ENCODE peak calls at places on chromosome 2, in ten cellular contexts. C is activated T-helper 1 cell treated with anti-CD3 and anti-CD28 coated beads, Interleukin-2, amount 50 U/mL, for 16 hours; H is foreskin fibroblast; E is NCI-H460; W is K562; P is LHCN-M2; B is astrocyte of the hippocampus; X is cardiac fibroblast; Y is GM03348; Z is T-helper 17 cell. T is an unnamed sample.
A peak's percentile ranks its signal among the peaks of the same experiment; 100 is the strongest.

GRCh38 chr2:55106148-55106547 is 55.9 kb upstream of the RTN4 start:
- DNase-seq in C (no peak), H (no peak), E (no peak), W (no peak), P (no peak), B (no peak), X (no peak), Y (no peak), Z (no peak), T (no peak)

GRCh38 chr2:15949551-15949950 is 9.2 kb downstream of the MYCN start:
- DNase-seq in C (no peak), H (no peak), E (no peak), W (no peak), P (no peak), B (no peak), X (no peak), Y (no peak), Z (no peak), T (no peak)

GRCh38 chr2:110679337-110679707 is 1.5 kb upstream of the BUB1 start:
- DNase-seq in C (no peak), H (no peak), E (no peak), W (peak; percentile 49), P (peak; percentile 22), B (no peak), X (peak; percentile 28), Y (no peak), Z (no peak), T (no peak)

GRCh38 chr2:98900721-98901120 is 35.3 kb downstream of the CRACDL start:
- DNase-seq in C (no peak), H (no peak), E (no peak), W (no peak), P (no peak), B (no peak), X (no peak), Y (no peak), Z (no peak), T (no peak)

GRCh38 chr2:20037660-20038059 is 13.8 kb downstream of the LAPTM4A start:
- DNase-seq in C (no peak), H (no peak), E (no peak), W (no peak), P (no peak), B (no peak), X (no peak), Y (no peak), Z (no peak), T (no peak)

GRCh38 chr2:228613133-228613532 is 431.6 kb upstream of the SPHKAP start:
- DNase-seq in C (no peak), H (peak; percentile 98), E (peak; percentile 46), W (no peak), P (peak; percentile 84), B (peak; percentile 1), X (peak; percentile 78), Y (peak; percentile 44), Z (no peak), T (no peak)

GRCh38 chr2:104788721-104789446 is 65.0 kb upstream of the POU3F3 start:
- DNase-seq in C (no peak), H (no peak), E (no peak), W (no peak), P (no peak), B (peak; percentile 38), X (no peak), Y (no peak), Z (no peak), T (no peak)

GRCh38 chr2:175166216-175166824 is 1.7 kb downstream of the ATF2 start:
- DNase-seq in C (no peak), H (no peak), E (no peak), W (no peak), P (no peak), B (no peak), X (no peak), Y (no peak), Z (no peak), T (no peak)

GRCh38 chr2:97726311-97727064 is 13.1 kb downstream of the ZAP70 start:
- DNase-seq in C (no peak), H (peak; percentile 8), E (no peak), W (no peak), P (peak; percentile 39), B (no peak), X (peak; percentile 38), Y (no peak), Z (no peak), T (no peak)

GRCh38 chr2:172431428-172431827 is 4.0 kb downstream of the ITGA6 start:
- DNase-seq in C (no peak), H (no peak), E (no peak), W (no peak), P (no peak), B (no peak), X (no peak), Y (no peak), Z (no peak), T (no peak)

GRCh38 chr2:222888716-222889115 is 27.9 kb downstream of the ACSL3 start:
- DNase-seq in C (no peak), H (no peak), E (no peak), W (no peak), P (no peak), B (no peak), X (no peak), Y (no peak), Z (no peak), T (no peak)

GRCh38 chr2:8169443-8169842 is 512.4 kb upstream of the ID2 start:
- DNase-seq in C (no peak), H (peak; percentile 85), E (no peak), W (no peak), P (peak; percentile 88), B (peak; percentile 44), X (peak; percentile 84), Y (peak; percentile 70), Z (no peak), T (no peak)

GRCh38 chr2:160292225-160292624 is 92.2 kb upstream of the ITGB6 start:
- DNase-seq in C (no peak), H (no peak), E (no peak), W (no peak), P (peak; percentile 54), B (no peak), X (peak; percentile 69), Y (no peak), Z (no peak), T (no peak)

GRCh38 chr2:142874293-142874814 is 3.1 kb upstream of the KYNU start:
- DNase-seq in C (no peak), H (peak; percentile 86), E (peak; percentile 100), W (no peak), P (peak; percentile 85), B (peak; percentile 70), X (peak; percentile 93), Y (peak; percentile 24), Z (no peak), T (peak; percentile 92)

GRCh38 chr2:165681841-165682240 is 112.2 kb downstream of the GALNT3 start:
- DNase-seq in C (no peak), H (no peak), E (no peak), W (no peak), P (no peak), B (peak; percentile 22), X (no peak), Y (no peak), Z (no peak), T (no peak)

GRCh38 chr2:74155830-74156229 is 8.1 kb upstream of the BOLA3 start:
- DNase-seq in C (no peak), H (no peak), E (no peak), W (no peak), P (no peak), B (no peak), X (no peak), Y (no peak), Z (no peak), T (no peak)

GRCh38 chr2:46601328-46601963 is 122.1 kb downstream of the TMEM247 start:
- DNase-seq in C (no peak), H (no peak), E (no peak), W (no peak), P (peak; percentile 10), B (no peak), X (peak; percentile 28), Y (peak; percentile 22), Z (no peak), T (no peak)

GRCh38 chr2:22878094-22878493 is 506.9 kb upstream of the KLHL29 start:
- DNase-seq in C (no peak), H (no peak), E (no peak), W (no peak), P (no peak), B (no peak), X (no peak), Y (no peak), Z (no peak), T (no peak)

GRCh38 chr2:178530625-178531142 is 50.4 kb downstream of the PLEKHA3 start:
- DNase-seq in C (no peak), H (no peak), E (no peak), W (no peak), P (peak; percentile 6), B (no peak), X (no peak), Y (no peak), Z (no peak), T (peak; percentile 62)

GRCh38 chr2:176555781-176556180 is 286.5 kb downstream of the MTX2 start:
- DNase-seq in C (no peak), H (no peak), E (no peak), W (no peak), P (no peak), B (no peak), X (no peak), Y (no peak), Z (no peak), T (no peak)

GRCh38 chr2:215332876-215333600 is 21.2 kb downstream of the ATIC start:
- DNase-seq in C (no peak), H (no peak), E (no peak), W (no peak), P (no peak), B (peak; percentile 20), X (no peak), Y (no peak), Z (no peak), T (no peak)

GRCh38 chr2:23434721-23435121 is 49.7 kb downstream of the KLHL29 start:
- DNase-seq in C (no peak), H (no peak), E (no peak), W (no peak), P (no peak), B (no peak), X (no peak), Y (no peak), Z (no peak), T (no peak)

GRCh38 chr2:195820373-195820772 is 163.3 kb downstream of the SLC39A10 start:
- DNase-seq in C (no peak), H (peak; percentile 39), E (peak; percentile 33), W (no peak), P (no peak), B (no peak), X (peak; percentile 43), Y (peak; percentile 56), Z (no peak), T (no peak)

GRCh38 chr2:85722519-85722918 is 28.4 kb downstream of the GNLY start:
- DNase-seq in C (no peak), H (no peak), E (no peak), W (no peak), P (no peak), B (no peak), X (no peak), Y (no peak), Z (no peak), T (no peak)

GRCh38 chr2:216555274-216555673 is 56.6 kb downstream of the RPL37A start:
- DNase-seq in C (no peak), H (peak; percentile 60), E (no peak), W (no peak), P (peak; percentile 76), B (peak; percentile 78), X (peak; percentile 82), Y (peak; percentile 59), Z (no peak), T (peak; percentile 48)

GRCh38 chr2:101520246-101520645 is 45.3 kb upstream of the RFX8 start:
- DNase-seq in C (no peak), H (peak; percentile 63), E (no peak), W (no peak), P (peak; percentile 82), B (no peak), X (peak; percentile 69), Y (peak; percentile 55), Z (no peak), T (no peak)

GRCh38 chr2:85976106-85976920 is 87.5 kb upstream of the ST3GAL5 start:
- DNase-seq in C (no peak), H (no peak), E (no peak), W (no peak), P (no peak), B (no peak), X (peak; percentile 48), Y (no peak), Z (no peak), T (no peak)

GRCh38 chr2:61367177-61367576 is 103.7 kb downstream of the USP34 start:
- DNase-seq in C (no peak), H (no peak), E (no peak), W (no peak), P (no peak), B (no peak), X (no peak), Y (no peak), Z (no peak), T (no peak)